ENCODE peak calls at places on chromosome 22, in seven cellular contexts. I is aorta, D is H1, W is NT2/D1, Y is foreskin keratinocyte, L is keratinocyte, G is thoracic aorta. H is an unnamed sample.

GRCh38 chr22:42719133-42719532 is 1.5 kb downstream of the A4GALT start:
- DNase-seq in I (no peak), D (no peak), W (no peak), Y (peak; percentile 15), L (no peak), G (no peak), H (no peak)

GRCh38 chr22:17540481-17540880 is 22.8 kb upstream of the SLC25A18 start:
- DNase-seq in I (no peak), D (peak; percentile 82), W (no peak), Y (no peak), L (no peak), G (no peak), H (no peak)

GRCh38 chr22:20437253-20438065 is at the start of gene SCARF2:
- DNase-seq in I (peak; percentile 77), D (peak; percentile 62), W (no peak), Y (no peak), L (no peak), G (no peak), H (peak; percentile 56)

GRCh38 chr22:27381960-27382742 is 419.4 kb downstream of the MN1 start:
- DNase-seq in I (no peak), D (peak; percentile 44), W (no peak), Y (no peak), L (no peak), G (no peak), H (no peak)

GRCh38 chr22:26893711-26894110 is 236.3 kb downstream of the MIAT start:
- DNase-seq in I (no peak), D (peak; percentile 40), W (peak; percentile 27), Y (no peak), L (no peak), G (no peak), H (no peak)

GRCh38 chr22:43185860-43186261 is 1.1 kb downstream of the TTLL12 start:
- DNase-seq in I (peak; percentile 64), D (no peak), W (no peak), Y (no peak), L (no peak), G (no peak), H (no peak)

GRCh38 chr22:47200273-47201051 is 438.0 kb downstream of the TBC1D22A start:
- DNase-seq in I (no peak), D (peak; percentile 4), W (no peak), Y (no peak), L (no peak), G (no peak), H (no peak)

GRCh38 chr22:29129644-29130201 is 56.9 kb downstream of the KREMEN1 start:
- DNase-seq in I (no peak), D (no peak), W (no peak), Y (no peak), L (no peak), G (no peak), H (no peak)

GRCh38 chr22:39530692-39531331 is 1.7 kb downstream of the RPS19BP1 start:
- DNase-seq in I (no peak), D (no peak), W (no peak), Y (no peak), L (no peak), G (no peak), H (no peak)

GRCh38 chr22:47043835-47044721 is 281.6 kb downstream of the TBC1D22A start:
- DNase-seq in I (peak; percentile 45), D (no peak), W (no peak), Y (no peak), L (no peak), G (no peak), H (no peak)

GRCh38 chr22:23192133-23192532 is 11.8 kb downstream of the BCR start:
- DNase-seq in I (no peak), D (no peak), W (no peak), Y (no peak), L (no peak), G (no peak), H (no peak)

GRCh38 chr22:32836286-32836859 is 34.9 kb downstream of the TIMP3 start:
- DNase-seq in I (no peak), D (no peak), W (no peak), Y (no peak), L (no peak), G (no peak), H (no peak)

GRCh38 chr22:39309881-39310714 is 9.3 kb downstream of the RPL3 start:
- DNase-seq in I (no peak), D (peak; percentile 66), W (no peak), Y (peak; percentile 58), L (no peak), G (no peak), H (no peak)

GRCh38 chr22:43829448-43829821 is 17.3 kb upstream of the EFCAB6 start:
- DNase-seq in I (no peak), D (no peak), W (no peak), Y (no peak), L (no peak), G (no peak), H (no peak)

GRCh38 chr22:19942886-19943664 is 1.5 kb upstream of the TXNRD2 start:
- DNase-seq in I (peak; percentile 50), D (no peak), W (no peak), Y (peak; percentile 66), L (no peak), G (no peak), H (no peak)

GRCh38 chr22:26170112-26170492 is 840 bp downstream of the SEZ6L start:
- DNase-seq in I (no peak), D (peak; percentile 51), W (no peak), Y (no peak), L (no peak), G (no peak), H (no peak)

GRCh38 chr22:28922540-28923244 is 39.3 kb downstream of the ZNRF3 start:
- DNase-seq in I (no peak), D (no peak), W (no peak), Y (no peak), L (no peak), G (no peak), H (no peak)

GRCh38 chr22:48241658-48242057 is 1479.2 kb downstream of the TBC1D22A start:
- DNase-seq in I (no peak), D (peak; percentile 30), W (no peak), Y (no peak), L (no peak), G (no peak), H (no peak)

GRCh38 chr22:48192071-48192470 is 1429.6 kb downstream of the TBC1D22A start:
- DNase-seq in I (no peak), D (no peak), W (no peak), Y (no peak), L (no peak), G (no peak), H (no peak)

GRCh38 chr22:24421428-24421931 is 5.9 kb upstream of the ADORA2A start:
- DNase-seq in I (no peak), D (peak; percentile 84), W (no peak), Y (no peak), L (no peak), G (no peak), H (no peak)

GRCh38 chr22:24420072-24420976 is 7.1 kb upstream of the ADORA2A start:
- DNase-seq in I (no peak), D (no peak), W (no peak), Y (no peak), L (no peak), G (no peak), H (peak; percentile 50)

GRCh38 chr22:24422078-24422665 is 5.2 kb upstream of the ADORA2A start:
- DNase-seq in I (no peak), D (no peak), W (no peak), Y (no peak), L (no peak), G (no peak), H (no peak)

GRCh38 chr22:24419480-24419860 is 7.9 kb upstream of the ADORA2A start:
- DNase-seq in I (no peak), D (no peak), W (no peak), Y (no peak), L (no peak), G (no peak), H (no peak)

DNA sequence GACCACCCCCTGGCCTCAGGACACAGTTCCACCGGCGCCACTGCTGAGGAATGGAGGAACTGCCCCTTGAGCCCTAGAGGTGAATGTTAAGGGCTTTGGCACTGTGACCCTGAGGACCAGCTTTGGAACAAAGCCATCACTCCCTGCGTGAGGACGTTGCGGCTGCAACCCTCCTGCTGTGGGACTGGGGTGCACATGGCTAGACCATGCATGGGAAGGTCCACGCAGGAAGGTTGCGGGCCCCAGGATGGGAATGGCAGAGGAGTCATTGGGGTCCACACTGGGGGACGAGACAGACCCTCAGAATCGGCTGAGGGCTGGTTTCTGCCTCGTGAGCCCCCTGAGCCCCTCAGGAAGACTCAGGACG is 6.4 kb upstream of the ADORA2A start:
- DNase-seq in I (peak; percentile 33), D (no peak), W (no peak), Y (no peak), L (no peak), G (no peak), H (no peak)
- H3K4me1 ChIP-seq in I (no peaks in the 10 kb centered on the region), D (no peaks in the 10 kb centered on the region), W (peaks cover 24% of the 10 kb centered on the region), Y (peaks cover 10% of the 10 kb centered on the region), L (peaks cover 18% of the 10 kb centered on the region), G (peaks cover 2% of the 10 kb centered on the region), H (peaks cover 12% of the 10 kb centered on the region)

DNA sequence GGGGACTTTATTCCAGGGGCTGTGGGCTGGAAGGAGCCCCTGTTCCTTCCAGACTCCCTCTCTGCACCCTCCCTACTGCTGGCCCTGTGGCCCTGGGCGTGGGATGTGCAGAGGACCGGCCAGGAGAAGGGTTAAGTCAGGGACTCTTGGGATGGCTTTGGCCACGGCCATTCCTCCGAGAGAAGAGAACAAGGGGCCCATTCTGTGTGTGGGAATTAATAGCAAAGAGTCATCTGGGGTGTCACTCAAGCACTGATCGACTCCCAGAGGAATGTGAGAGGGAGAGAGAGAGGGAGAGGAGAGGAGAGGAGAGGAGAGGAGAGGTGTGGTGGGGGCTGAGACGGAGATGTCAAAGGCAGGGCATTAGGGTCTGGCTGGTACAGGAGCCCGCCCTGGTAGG is 14.2 kb upstream of the SOX10 start:
- DNase-seq in I (no peak), D (no peak), W (no peak), Y (peak; percentile 21), L (no peak), G (no peak), H (no peak)
- H3K4me1 ChIP-seq in I (no peaks in the 10 kb centered on the region), D (no peaks in the 10 kb centered on the region), W (peaks cover 16% of the 10 kb centered on the region), Y (peaks cover 18% of the 10 kb centered on the region), L (peaks cover 35% of the 10 kb centered on the region), G (no peaks in the 10 kb centered on the region), H (peaks cover 15% of the 10 kb centered on the region)

GRCh38 chr22:49961601-49962011 is 1.0 kb downstream of the PIM3 start:
- DNase-seq in I (no peak), D (no peak), W (no peak), Y (peak; percentile 20), L (no peak), G (no peak), H (no peak)
- H3K4me1 ChIP-seq in I (no peaks in the 10 kb centered on the region), D (no peaks in the 10 kb centered on the region), W (peaks cover 14% of the 10 kb centered on the region), Y (no peaks in the 10 kb centered on the region), L (peaks cover 18% of the 10 kb centered on the region), G (peaks cover 22% of the 10 kb centered on the region), H (peaks cover 20% of the 10 kb centered on the region)

GRCh38 chr22:25018009-25018408 is 65.5 kb downstream of the KIAA1671 start:
- DNase-seq in I (no peak), D (no peak), W (no peak), Y (no peak), L (no peak), G (no peak), H (no peak)

GRCh38 chr22:25016311-25016710 is 63.8 kb downstream of the KIAA1671 start:
- DNase-seq in I (no peak), D (no peak), W (no peak), Y (no peak), L (no peak), G (no peak), H (no peak)

GRCh38 chr22:25021976-25022711 is 69.6 kb downstream of the KIAA1671 start:
- DNase-seq in I (no peak), D (no peak), W (no peak), Y (no peak), L (no peak), G (no peak), H (no peak)

GRCh38 chr22:25021409-25021808 is 68.9 kb downstream of the KIAA1671 start:
- DNase-seq in I (no peak), D (no peak), W (no peak), Y (no peak), L (no peak), G (no peak), H (no peak)

GRCh38 chr22:25019427-25020184 is 67.1 kb downstream of the KIAA1671 start:
- DNase-seq in I (no peak), D (no peak), W (no peak), Y (no peak), L (no peak), G (no peak), H (no peak)
- H3K4me1 ChIP-seq in I (no peaks in the 10 kb centered on the region), D (no peaks in the 10 kb centered on the region), W (peaks cover 7% of the 10 kb centered on the region), Y (no peaks in the 10 kb centered on the region), L (no peaks in the 10 kb centered on the region), G (no peaks in the 10 kb centered on the region), H (peaks cover 18% of the 10 kb centered on the region)